ENCODE peak calls at places on chromosomes 7 and 10, in ten cellular contexts. V is Karpas-422; L is iPS DF 6.9; D is colonic mucosa; H is fibroblast of villous mesenchyme; Y is BJ; W is upper lobe of right lung; I is kidney epithelial cell; S is heart left ventricle; A is effector memory CD4-positive, alpha-beta T cell. P is an unnamed sample.

GRCh38 chr7:81331061-81332018 is 412.5 kb upstream of the SEMA3C start:
- DNase-seq in Y (no peak), A (no peak), H (peak), V (no peak), S (no peak), I (no peak), W (no peak), L (no peak), D (no peak), P (no peak)

GRCh38 chr7:43362652-43363428 is 220.1 kb upstream of the STK17A start:
- DNase-seq in W (no peak), L (no peak), A (no peak), H (peak), S (peak), Y (peak), D (no peak), V (peak), I (no peak), P (peak)

GRCh38 chr10:100909506-100910260 is 3.1 kb upstream of the SLF2 start:
- DNase-seq in I (no peak), S (no peak), A (no peak), V (no peak), D (no peak), H (peak), W (no peak), L (no peak), Y (no peak), P (no peak)

GRCh38 chr10:63910806-63911205 is 389.6 kb downstream of the REEP3 start:
- DNase-seq in H (no peak), W (no peak), S (no peak), A (no peak), I (no peak), L (no peak), Y (no peak), V (no peak), D (no peak), P (no peak)

GRCh38 chr7:127557803-127558202 is 27.6 kb downstream of the GCC1 start:
- DNase-seq in L (no peak), A (no peak), D (no peak), S (no peak), V (no peak), I (no peak), W (no peak), H (no peak), Y (no peak), P (no peak)

GRCh38 chr7:115558186-115558585 is 472.4 kb downstream of the TFEC start:
- DNase-seq in Y (peak), V (no peak), S (no peak), L (no peak), W (no peak), H (peak), A (no peak), I (no peak), D (no peak), P (no peak)

GRCh38 chr10:79260803-79261740 is 86.2 kb upstream of the PPIF start:
- DNase-seq in S (no peak), A (no peak), H (peak), L (no peak), I (no peak), Y (no peak), V (peak), D (no peak), W (no peak), P (no peak)

GRCh38 chr7:156764016-156764669 is 123.6 kb downstream of the RNF32 start:
- DNase-seq in S (peak), H (peak), W (peak), Y (no peak), V (no peak), A (no peak), D (peak), L (no peak), I (peak), P (peak)

GRCh38 chr10:61683319-61683718 is 20.6 kb downstream of the CABCOCO1 start:
- DNase-seq in L (no peak), A (no peak), D (no peak), S (no peak), Y (no peak), H (no peak), W (no peak), I (no peak), V (no peak), P (no peak)

GRCh38 chr10:31936933-31937332 is 8.3 kb upstream of the ARHGAP12 start:
- DNase-seq in S (no peak), Y (no peak), A (no peak), H (no peak), V (no peak), W (no peak), L (no peak), D (no peak), I (no peak), P (no peak)
- H3K4me3 ChIP-seq in S (no peak), Y (no peak), A (no peak), H (no peak), V (no peak), W (no peak), L (no peak), D (no peak), I (no peak), P (no peak)

DNA sequence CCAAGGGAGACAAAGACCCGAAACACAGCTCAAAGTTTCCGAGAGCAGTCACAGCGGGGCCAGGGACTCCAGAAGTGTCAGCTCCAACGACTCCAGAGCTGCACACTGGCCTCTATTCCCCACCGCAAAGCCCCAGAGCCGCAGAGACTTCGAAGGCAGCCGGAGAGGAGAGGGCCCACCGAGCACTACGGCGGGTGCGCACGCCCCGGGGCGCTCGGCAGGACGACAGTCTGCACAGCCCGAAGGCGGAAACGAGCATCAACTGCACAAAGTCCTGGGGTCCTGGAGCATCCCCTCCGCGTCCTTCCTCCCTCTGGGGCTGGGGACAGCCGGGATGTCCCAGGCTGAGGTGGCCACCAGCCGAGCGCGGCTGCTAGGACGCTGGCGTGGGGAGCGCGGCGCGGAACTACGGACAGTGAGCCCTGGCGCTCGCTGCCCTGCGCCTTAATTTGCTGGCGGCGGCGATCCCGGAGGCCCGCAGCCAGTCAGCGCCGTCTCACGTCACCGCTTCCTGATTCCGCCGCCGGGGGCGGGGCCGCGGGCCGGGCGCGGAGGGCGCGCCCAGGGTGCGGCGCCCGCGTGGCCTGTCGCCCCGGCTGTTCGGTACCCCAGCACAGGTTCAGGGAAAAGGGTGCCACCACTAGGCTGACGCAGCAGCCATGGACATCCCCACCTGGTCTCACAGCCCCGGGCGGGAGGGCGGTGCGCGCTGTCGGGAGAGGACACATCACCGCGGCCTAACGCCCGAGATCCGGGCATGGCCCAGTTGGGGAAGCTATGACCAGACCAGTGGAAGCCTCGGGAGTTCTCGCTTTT is at the start of gene TBX20:
- DNase-seq in V (no peak), L (no peak), D (peak), H (peak), W (peak), I (peak), S (peak), A (no peak), Y (no peak), P (no peak)
- H3K4me3 ChIP-seq in V (no peak), L (peak), D (peak), H (peak), W (peak), I (peak), S (peak), A (no peak), Y (peak), P (peak)

GRCh38 chr7:27153526-27153925 is 1.1 kb upstream of the HOXA3 start:
- DNase-seq in I (no peak), H (no peak), V (no peak), A (no peak), L (no peak), W (no peak), Y (no peak), D (peak), S (no peak), P (no peak)

GRCh38 chr7:27152816-27153486 is 568 bp upstream of the HOXA3 start:
- DNase-seq in A (no peak), D (peak), V (no peak), H (no peak), I (no peak), S (peak), W (no peak), L (no peak), Y (no peak), P (no peak)

GRCh38 chr7:27150568-27151340 is 1.6 kb downstream of the HOXA3 start:
- DNase-seq in A (peak), V (peak), W (peak), H (peak), I (no peak), S (peak), Y (no peak), L (no peak), D (peak), P (no peak)

GRCh38 chr7:27151341-27151944 is 940 bp downstream of the HOXA3 start:
- DNase-seq in Y (no peak), S (peak), H (no peak), L (no peak), A (no peak), V (peak), D (peak), I (no peak), W (peak), P (no peak)

DNA sequence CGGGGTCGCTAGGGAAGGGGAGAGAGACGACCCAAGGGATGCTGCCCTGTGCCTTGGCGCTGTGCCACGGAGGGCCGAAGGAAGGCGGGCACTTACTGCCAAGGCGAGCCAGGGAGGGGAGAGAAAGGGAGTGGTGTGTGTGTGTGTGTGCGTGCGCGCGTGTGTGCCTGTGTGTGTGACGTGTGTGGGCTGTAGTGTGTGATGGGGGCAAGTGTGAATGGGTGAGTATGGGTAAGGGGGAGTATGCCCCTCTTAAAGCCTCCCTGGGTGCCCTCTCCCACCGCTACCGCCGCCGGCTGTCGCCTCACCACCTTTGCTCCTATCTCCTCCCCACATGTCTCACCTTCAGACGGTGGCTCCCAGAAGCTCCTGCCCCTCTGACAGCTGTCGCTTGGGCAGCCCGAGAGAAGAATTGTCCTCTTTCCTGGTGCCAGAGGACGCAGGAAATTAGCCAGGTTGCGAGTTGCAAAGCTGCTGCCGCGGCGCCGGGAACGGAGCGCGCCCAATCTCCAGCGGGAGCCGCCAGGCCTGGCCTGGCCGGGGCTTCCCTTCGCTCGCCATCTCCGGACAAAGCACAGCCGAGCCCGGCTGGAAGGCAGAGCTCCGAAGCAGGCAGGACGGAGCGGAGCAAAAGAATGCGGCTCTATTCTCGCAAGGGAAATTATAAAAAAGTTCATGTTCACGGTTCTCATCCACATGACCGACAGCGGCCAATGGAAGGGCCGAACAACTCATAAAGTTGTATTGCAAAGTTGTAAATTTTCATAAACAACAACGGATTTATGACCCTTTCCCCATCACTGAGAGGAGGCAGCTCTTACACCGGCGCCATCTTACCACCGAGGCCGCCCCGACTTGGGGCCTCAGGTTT is at the start of gene HOXA3:
- DNase-seq in S (peak), D (peak), Y (no peak), L (no peak), A (no peak), I (no peak), H (peak), V (no peak), W (peak), P (no peak)
- H3K4me3 ChIP-seq in S (no peak), D (peak), Y (peak), L (no peak), A (peak), I (peak), H (peak), V (peak), W (peak), P (peak)

GRCh38 chr10:119177708-119178370 is 773 bp downstream of the PRDX3 start:
- DNase-seq in A (no peak), V (peak), S (no peak), H (peak), I (no peak), D (peak), Y (no peak), W (no peak), L (no peak), P (no peak)

GRCh38 chr10:119178371-119179119 is at the start of gene PRDX3:
- DNase-seq in V (peak), I (peak), A (peak), H (peak), Y (peak), W (peak), L (peak), S (peak), D (peak), P (no peak)

GRCh38 chr10:119174109-119174508 is 4.5 kb downstream of the PRDX3 start:
- DNase-seq in H (no peak), S (no peak), I (no peak), Y (no peak), D (no peak), W (no peak), V (no peak), A (no peak), L (no peak), P (no peak)

DNA sequence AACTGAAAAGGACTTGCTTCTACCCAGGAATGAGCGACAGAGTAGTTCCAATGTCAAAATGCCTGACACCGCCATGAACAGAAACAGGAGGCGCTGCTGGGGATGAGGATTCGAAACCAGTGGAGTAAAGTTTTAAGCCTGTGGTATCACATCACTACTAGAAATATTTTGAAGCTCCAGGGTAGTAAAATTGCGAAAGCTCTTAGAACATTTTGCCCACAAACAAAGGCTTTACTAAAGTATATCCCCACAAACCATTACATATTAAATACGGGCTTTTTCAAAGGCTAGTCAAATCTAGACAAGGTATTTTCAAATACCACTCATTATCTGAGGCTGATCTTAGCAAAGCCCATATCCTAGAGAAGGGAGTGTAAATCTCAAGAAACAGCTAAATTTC is 2.4 kb downstream of the PRDX3 start:
- DNase-seq in Y (no peak), I (no peak), H (peak), W (no peak), L (no peak), V (no peak), S (no peak), A (no peak), D (no peak), P (no peak)
- H3K4me3 ChIP-seq in Y (no peak), I (no peak), H (peak), W (no peak), L (no peak), V (no peak), S (no peak), A (no peak), D (no peak), P (no peak)

GRCh38 chr7:90625562-90625961 is 29.4 kb downstream of the CDK14 start:
- DNase-seq in Y (no peak), W (no peak), H (peak), S (peak), I (no peak), V (no peak), L (no peak), A (no peak), D (peak), P (no peak)
- H3K4me3 ChIP-seq in Y (no peak), W (no peak), H (peak), S (no peak), I (no peak), V (no peak), L (no peak), A (no peak), D (no peak), P (no peak)

GRCh38 chr7:816300-816750 is 16.0 kb upstream of the SUN1 start:
- DNase-seq in V (peak), D (peak), H (peak), L (peak), I (peak), W (peak), S (peak), Y (peak), A (peak), P (no peak)
- H3K4me3 ChIP-seq in V (peak), D (peak), H (peak), L (peak), I (peak), W (peak), S (no peak), Y (peak), A (peak), P (peak)

GRCh38 chr7:98771519-98772241 is 98.1 kb downstream of the TMEM130 start:
- DNase-seq in L (no peak), A (no peak), D (peak), V (peak), I (peak), S (no peak), H (peak), Y (peak), W (no peak), P (no peak)
- H3K4me3 ChIP-seq in L (no peak), A (no peak), D (no peak), V (no peak), I (no peak), S (no peak), H (no peak), Y (no peak), W (no peak), P (no peak)

GRCh38 chr7:95589766-95590165 is 6.5 kb downstream of the PDK4 start:
- DNase-seq in L (no peak), S (no peak), W (no peak), V (no peak), Y (no peak), D (no peak), I (no peak), A (no peak), H (no peak), P (no peak)

GRCh38 chr7:95593343-95593742 is 3.0 kb downstream of the PDK4 start:
- DNase-seq in Y (no peak), D (no peak), H (no peak), I (no peak), S (no peak), W (no peak), A (no peak), V (no peak), L (no peak), P (no peak)

GRCh38 chr7:95592570-95592969 is 3.7 kb downstream of the PDK4 start:
- DNase-seq in W (no peak), A (no peak), S (no peak), D (no peak), L (no peak), V (no peak), Y (no peak), I (no peak), H (no peak), P (no peak)

GRCh38 chr7:95589031-95589430 is 7.3 kb downstream of the PDK4 start:
- DNase-seq in S (no peak), D (no peak), A (no peak), I (no peak), W (no peak), L (no peak), H (no peak), V (no peak), Y (no peak), P (no peak)

DNA sequence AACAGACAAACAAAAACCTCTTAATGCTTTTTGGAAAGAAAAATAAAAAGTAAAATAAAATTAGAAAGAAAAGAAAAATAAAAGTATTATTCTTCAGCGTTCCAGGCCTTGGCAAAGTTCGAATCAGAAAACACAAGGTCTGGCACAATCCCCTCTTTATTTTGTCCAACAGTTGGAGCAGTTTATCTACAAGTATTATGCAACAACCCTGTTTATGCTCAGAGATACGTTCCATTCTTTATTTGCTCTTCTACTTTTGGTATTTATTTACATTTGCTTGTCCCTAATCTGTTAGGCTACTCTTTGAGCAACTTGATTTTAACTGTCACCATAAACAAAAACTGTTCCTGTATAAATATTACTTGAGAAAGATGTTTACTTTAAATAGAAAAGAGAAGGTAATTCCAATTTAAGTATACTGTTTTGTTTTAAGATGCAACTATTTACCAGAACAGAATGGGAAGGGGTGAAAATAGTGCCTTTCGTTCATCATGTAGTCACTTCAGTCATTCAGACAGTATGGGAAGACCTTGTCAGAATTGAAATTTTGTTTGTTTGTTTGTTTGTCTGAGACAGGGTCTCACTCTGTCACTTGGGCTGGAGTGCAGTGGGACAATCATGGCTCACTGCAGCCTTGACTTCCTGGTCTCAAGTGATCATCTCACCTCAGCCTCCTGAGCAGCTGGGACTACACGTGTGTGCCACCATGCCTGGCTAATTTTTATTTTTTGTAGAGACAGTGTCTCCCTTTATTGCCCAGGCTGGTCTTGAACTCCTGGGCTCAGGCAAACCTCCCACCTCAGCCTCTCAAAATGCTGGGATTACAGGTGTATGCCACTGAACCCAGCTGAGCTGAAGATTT is 5.7 kb downstream of the PDK4 start:
- DNase-seq in H (peak), D (no peak), I (no peak), L (no peak), Y (no peak), S (no peak), W (no peak), V (no peak), A (no peak), P (no peak)
- H3K4me3 ChIP-seq in H (no peak), D (no peak), I (no peak), L (no peak), Y (no peak), S (no peak), W (peak), V (no peak), A (no peak), P (no peak)

GRCh38 chr7:2628891-2629290 is 2.9 kb upstream of the TTYH3 start:
- DNase-seq in S (no peak), A (no peak), I (no peak), V (no peak), H (no peak), Y (no peak), W (no peak), D (no peak), L (no peak), P (no peak)

GRCh38 chr7:2628137-2628482 is 3.7 kb upstream of the TTYH3 start:
- DNase-seq in I (no peak), L (no peak), V (no peak), S (no peak), A (no peak), W (no peak), H (no peak), D (no peak), Y (no peak), P (no peak)

GRCh38 chr7:2627258-2628136 is 4.3 kb upstream of the TTYH3 start:
- DNase-seq in W (no peak), L (no peak), S (no peak), I (no peak), A (no peak), D (no peak), Y (no peak), V (no peak), H (no peak), P (no peak)

GRCh38 chr7:2631924-2632716 is at the start of gene TTYH3:
- DNase-seq in L (no peak), Y (no peak), V (no peak), S (no peak), I (no peak), D (no peak), H (no peak), W (no peak), A (no peak), P (no peak)

GRCh38 chr7:2629740-2630681 is 1.8 kb upstream of the TTYH3 start:
- DNase-seq in S (no peak), L (no peak), A (no peak), D (peak), H (no peak), I (no peak), V (no peak), Y (no peak), W (no peak), P (no peak)
- H3K4me3 ChIP-seq in S (no peak), L (no peak), A (no peak), D (no peak), H (no peak), I (no peak), V (no peak), Y (no peak), W (no peak), P (no peak)